ENCODE peak calls at places on chromosomes 1 and 21, in four cellular contexts. K, T, M and D are unnamed samples.

GRCh38 chr1:2496087-2496622 is 20.1 kb downstream of the PLCH2 start:
- DNase-seq in K (no peak), T (no peak), M (peak; percentile 28), D (peak; percentile 25)

GRCh38 chr1:9238134-9238533 is 3.6 kb downstream of the H6PD start:
- DNase-seq in K (no peak), T (no peak), M (no peak), D (no peak)

GRCh38 chr21:33069645-33069993 is 322 bp upstream of the OLIG1 start:
- DNase-seq in K (no peak), T (no peak), M (no peak), D (no peak)

GRCh38 chr1:167617100-167617949 is 12.7 kb upstream of the RCSD1 start:
- DNase-seq in K (no peak), T (peak; percentile 78), M (no peak), D (peak; percentile 74)

GRCh38 chr1:195717651-195718050 is 890.6 kb downstream of the KCNT2 start:
- DNase-seq in K (no peak), T (no peak), M (no peak), D (no peak)

GRCh38 chr1:193709607-193710006 is 523.2 kb upstream of the B3GALT2 start:
- DNase-seq in K (no peak), T (no peak), M (no peak), D (no peak)

GRCh38 chr1:228177936-228178710 is 12.5 kb downstream of the IBA57 start:
- DNase-seq in K (no peak), T (no peak), M (no peak), D (no peak)

GRCh38 chr1:21490774-21491482 is 18.3 kb upstream of the ALPL start:
- DNase-seq in K (peak; percentile 56), T (peak; percentile 52), M (peak; percentile 41), D (no peak)

GRCh38 chr1:165134431-165134830 is 222.1 kb downstream of the LMX1A start:
- DNase-seq in K (no peak), T (no peak), M (no peak), D (no peak)

DNA sequence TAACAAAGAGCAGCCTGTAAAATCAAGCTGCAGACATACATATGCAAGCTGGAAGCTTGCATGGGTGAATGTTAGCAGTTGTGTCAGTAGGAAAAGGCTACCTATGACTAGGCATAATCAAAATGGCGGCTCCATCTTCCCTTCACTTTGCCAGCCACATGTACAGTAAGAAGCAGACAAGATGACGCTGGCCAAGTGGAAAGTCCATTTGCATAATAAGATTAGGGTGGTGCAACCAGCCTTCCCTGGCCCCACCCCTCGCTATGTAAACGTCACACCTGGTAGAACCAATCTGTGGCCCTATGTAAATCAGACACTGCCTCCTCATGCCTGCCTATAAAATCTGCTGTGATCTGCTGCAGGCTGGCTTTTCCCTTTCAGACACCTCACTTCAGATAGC is 171.9 kb upstream of the USP25 start:
- DNase-seq in K (no peak), T (peak; percentile 78), M (peak; percentile 1), D (no peak)
- TF ChIP-seq CBFB in K (no peak), T (no peak), M (no peak), D (no peak)

GRCh38 chr1:204213668-204214662 is at the start of gene GOLT1A:
- DNase-seq in K (peak; percentile 93), T (peak; percentile 65), M (peak; percentile 90), D (peak; percentile 28)
- TF ChIP-seq CBFB in K (peak; percentile 52), T (peak; percentile 62), M (no peak), D (no peak)

DNA sequence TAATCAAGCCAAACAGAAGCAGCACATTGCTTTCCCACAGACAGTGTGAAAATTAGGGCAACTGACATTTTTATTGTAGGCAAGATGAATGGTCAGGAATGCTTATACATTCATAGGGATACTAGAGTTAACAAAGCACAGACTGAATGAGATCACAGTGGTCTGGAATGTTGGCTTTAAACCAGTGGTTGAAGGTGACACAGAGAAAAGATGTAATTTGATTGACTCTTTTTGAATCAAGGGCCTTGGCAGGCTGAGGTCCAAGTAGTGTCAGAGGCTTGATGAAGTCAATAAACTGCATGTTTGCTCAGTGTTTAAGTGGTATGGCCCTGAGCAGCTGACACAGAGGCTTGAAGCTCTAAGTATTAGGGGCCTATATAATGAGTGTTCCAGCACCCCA is 256.7 kb downstream of the CTH start:
- DNase-seq in K (no peak), T (no peak), M (no peak), D (no peak)
- TF ChIP-seq CBFB in K (no peak), T (no peak), M (no peak), D (no peak)

GRCh38 chr1:82090104-82090503 is 289.4 kb downstream of the ADGRL2 start:
- DNase-seq in K (no peak), T (no peak), M (no peak), D (no peak)
- TF ChIP-seq CBFB in K (no peak), T (no peak), M (no peak), D (no peak)

DNA sequence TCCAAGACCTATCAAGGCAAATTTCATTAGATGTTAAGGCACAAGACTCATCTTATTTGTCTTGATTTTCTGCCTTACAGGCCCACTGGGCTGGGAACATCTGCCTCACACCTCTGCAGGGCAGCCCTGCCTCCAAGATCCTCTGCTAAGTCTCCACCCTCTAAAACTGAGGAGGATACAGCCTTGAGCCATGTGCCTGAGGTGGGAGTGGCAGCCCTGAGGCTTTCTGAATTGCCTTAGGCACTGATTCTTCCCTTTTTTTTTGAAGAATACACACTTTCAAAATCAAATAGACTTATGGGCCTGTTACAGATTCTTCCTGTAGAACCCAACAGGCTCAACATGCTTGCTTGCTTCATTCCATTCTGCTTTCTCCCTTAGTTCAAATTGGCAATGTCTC is 544.4 kb upstream of the ADAMTS5 start:
- DNase-seq in K (no peak), T (no peak), M (no peak), D (no peak)
- TF ChIP-seq CBFB in K (no peak), T (no peak), M (no peak), D (no peak)